ENCODE peak calls at places on chromosomes 1 and 21, in six cellular contexts. One of them, this sample, is unnamed. For H3K4me1 and H3K27me3, the result is how much of the 10 kb centered on the place peaks cover.

GRCh38 chr1:54118704-54119103 is 34.1 kb downstream of the CDCP2 start:
- DNase-seq in aorta: no peak
- DNase-seq in NT2/D1: no peak
- DNase-seq in right cardiac atrium: no peak
- DNase-seq in tibial artery: no peak
- DNase-seq in testis: no peak
- DNase-seq in this sample: no peak

GRCh38 chr1:42943166-42943565 is 15.5 kb downstream of the SLC2A1 start:
- DNase-seq in aorta: peak
- DNase-seq in NT2/D1: no peak
- DNase-seq in right cardiac atrium: no peak
- DNase-seq in tibial artery: no peak
- DNase-seq in testis: peak
- DNase-seq in this sample: peak

GRCh38 chr21:38520511-38520910 is 22.2 kb upstream of the ERG start:
- DNase-seq in aorta: no peak
- DNase-seq in NT2/D1: no peak
- DNase-seq in right cardiac atrium: no peak
- DNase-seq in tibial artery: no peak
- DNase-seq in testis: no peak
- DNase-seq in this sample: no peak

GRCh38 chr1:173669491-173669941 is at the start of gene ANKRD45:
- DNase-seq in aorta: peak
- DNase-seq in NT2/D1: peak
- DNase-seq in right cardiac atrium: peak
- DNase-seq in tibial artery: no peak
- DNase-seq in testis: peak
- DNase-seq in this sample: peak

GRCh38 chr1:163085904-163086268 is 16.7 kb downstream of the RGS4 start:
- DNase-seq in aorta: no peak
- DNase-seq in NT2/D1: no peak
- DNase-seq in right cardiac atrium: no peak
- DNase-seq in tibial artery: no peak
- DNase-seq in testis: no peak
- DNase-seq in this sample: no peak

GRCh38 chr1:48761411-48761810 is 15.3 kb downstream of the BEND5 start:
- DNase-seq in aorta: no peak
- DNase-seq in NT2/D1: no peak
- DNase-seq in right cardiac atrium: no peak
- DNase-seq in tibial artery: no peak
- DNase-seq in testis: no peak
- DNase-seq in this sample: no peak

GRCh38 chr21:35658242-35658641 is 402.1 kb downstream of the SETD4 start:
- DNase-seq in aorta: no peak
- DNase-seq in NT2/D1: no peak
- DNase-seq in right cardiac atrium: no peak
- DNase-seq in tibial artery: no peak
- DNase-seq in testis: no peak
- DNase-seq in this sample: no peak

GRCh38 chr1:91402023-91402422 is 2.6 kb downstream of the HFM1 start:
- DNase-seq in aorta: no peak
- DNase-seq in NT2/D1: no peak
- DNase-seq in right cardiac atrium: no peak
- DNase-seq in tibial artery: no peak
- DNase-seq in testis: no peak
- DNase-seq in this sample: no peak

GRCh38 chr1:43776043-43776761 is 68.9 kb downstream of the ST3GAL3 start:
- DNase-seq in aorta: no peak
- DNase-seq in NT2/D1: no peak
- DNase-seq in right cardiac atrium: no peak
- DNase-seq in tibial artery: no peak
- DNase-seq in testis: no peak
- DNase-seq in this sample: no peak

GRCh38 chr1:244065960-244066388 is 14.9 kb downstream of the ZBTB18 start:
- DNase-seq in aorta: no peak
- DNase-seq in NT2/D1: no peak
- DNase-seq in right cardiac atrium: no peak
- DNase-seq in tibial artery: no peak
- DNase-seq in testis: no peak
- DNase-seq in this sample: no peak

GRCh38 chr1:86914998-86915736 is 732 bp downstream of the HS2ST1 start:
- DNase-seq in aorta: peak
- DNase-seq in NT2/D1: peak
- DNase-seq in right cardiac atrium: peak
- DNase-seq in tibial artery: peak
- DNase-seq in testis: peak
- DNase-seq in this sample: peak

GRCh38 chr1:234986750-234987414 is 141.8 kb downstream of the TOMM20 start:
- DNase-seq in aorta: no peak
- DNase-seq in NT2/D1: peak
- DNase-seq in right cardiac atrium: no peak
- DNase-seq in tibial artery: no peak
- DNase-seq in testis: no peak
- DNase-seq in this sample: no peak

GRCh38 chr1:230661976-230662375 is 19.7 kb downstream of the COG2 start:
- DNase-seq in aorta: no peak
- DNase-seq in NT2/D1: no peak
- DNase-seq in right cardiac atrium: no peak
- DNase-seq in tibial artery: no peak
- DNase-seq in testis: no peak
- DNase-seq in this sample: no peak

DNA sequence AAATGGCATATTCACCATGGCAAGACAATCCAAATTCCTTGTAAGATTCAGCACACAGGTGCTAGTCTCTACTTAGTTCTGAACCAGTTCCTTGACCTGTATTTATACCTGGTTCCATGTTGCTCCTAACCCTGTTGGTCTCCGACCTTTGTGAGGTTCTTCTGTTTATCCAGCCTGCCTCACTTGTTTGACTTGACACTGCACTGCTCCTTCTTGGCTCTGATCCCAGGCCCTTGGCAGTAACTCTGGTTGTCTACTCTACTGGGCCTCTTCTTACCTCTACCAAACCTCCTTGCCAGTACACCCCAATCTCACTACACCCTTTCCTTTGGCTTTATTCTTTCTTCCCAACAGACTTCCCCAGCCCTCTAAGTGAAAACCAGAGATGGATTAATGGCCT is 419.4 kb upstream of the USP24 start:
- DNase-seq in aorta: no peak
- DNase-seq in NT2/D1: no peak
- DNase-seq in right cardiac atrium: no peak
- DNase-seq in tibial artery: no peak
- DNase-seq in testis: no peak
- DNase-seq in this sample: no peak
- H3K4me1 ChIP-seq in aorta: under half
- H3K4me1 ChIP-seq in NT2/D1: under half
- H3K4me1 ChIP-seq in right cardiac atrium: under half
- H3K4me1 ChIP-seq in tibial artery: under half
- H3K4me1 ChIP-seq in testis: under half
- H3K4me1 ChIP-seq in this sample: under half

GRCh38 chr1:30596470-30596869 is 126.9 kb downstream of the MATN1 start:
- DNase-seq in aorta: no peak
- DNase-seq in NT2/D1: no peak
- DNase-seq in right cardiac atrium: no peak
- DNase-seq in tibial artery: no peak
- DNase-seq in testis: no peak
- DNase-seq in this sample: no peak
- H3K27me3 ChIP-seq in aorta: under half
- H3K27me3 ChIP-seq in NT2/D1: under half
- H3K27me3 ChIP-seq in right cardiac atrium: under half
- H3K27me3 ChIP-seq in tibial artery: under half
- H3K27me3 ChIP-seq in testis: under half
- H3K27me3 ChIP-seq in this sample: under half

GRCh38 chr1:17635811-17636210 is 96.3 kb downstream of the ARHGEF10L start:
- DNase-seq in aorta: peak
- DNase-seq in NT2/D1: no peak
- DNase-seq in right cardiac atrium: no peak
- DNase-seq in tibial artery: peak
- DNase-seq in testis: peak
- DNase-seq in this sample: peak
- H3K4me1 ChIP-seq in aorta: under half
- H3K4me1 ChIP-seq in NT2/D1: under half
- H3K4me1 ChIP-seq in right cardiac atrium: under half
- H3K4me1 ChIP-seq in tibial artery: under half
- H3K4me1 ChIP-seq in testis: under half
- H3K4me1 ChIP-seq in this sample: under half

DNA sequence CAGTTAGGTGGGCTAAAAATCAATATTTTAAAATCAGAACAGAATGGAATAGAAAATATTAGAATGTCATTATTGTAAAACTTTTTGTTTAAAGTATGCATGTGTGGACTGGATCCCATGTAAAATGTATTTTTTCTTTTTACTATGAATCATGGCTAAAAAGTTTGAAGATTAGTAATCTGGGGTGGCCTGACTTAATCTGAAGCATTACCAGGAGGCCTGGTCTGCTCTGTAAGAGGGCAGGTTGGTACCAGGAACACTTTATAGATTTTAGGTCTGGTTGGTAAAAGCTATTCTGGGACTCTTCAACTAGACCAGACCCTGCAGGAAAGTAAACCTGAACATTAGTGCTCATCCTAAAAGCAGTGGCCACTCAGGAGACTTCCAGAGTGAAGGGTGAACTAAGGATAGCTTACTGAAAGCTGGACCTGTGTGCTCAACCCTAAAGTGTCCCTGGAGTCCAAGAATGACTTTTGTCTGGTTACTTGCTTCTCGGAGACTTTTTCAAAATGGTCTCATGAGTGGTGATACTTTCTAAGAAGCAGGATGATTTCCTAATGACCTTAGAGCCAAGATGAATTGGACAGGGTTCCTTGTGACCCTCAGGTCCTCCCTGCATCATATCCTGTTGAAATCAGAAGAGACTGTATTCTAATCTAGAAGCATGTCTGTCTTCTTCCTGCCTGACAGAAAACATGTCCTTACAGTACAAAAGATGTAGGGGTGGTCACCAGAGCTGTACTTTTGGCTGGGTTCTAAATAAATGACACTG is 16.6 kb downstream of the RGL1 start:
- DNase-seq in aorta: no peak
- DNase-seq in NT2/D1: no peak
- DNase-seq in right cardiac atrium: no peak
- DNase-seq in tibial artery: no peak
- DNase-seq in testis: no peak
- DNase-seq in this sample: no peak
- H3K27me3 ChIP-seq in aorta: under half
- H3K27me3 ChIP-seq in NT2/D1: under half
- H3K27me3 ChIP-seq in right cardiac atrium: under half
- H3K27me3 ChIP-seq in tibial artery: under half
- H3K27me3 ChIP-seq in testis: under half
- H3K27me3 ChIP-seq in this sample: under half

GRCh38 chr1:201925961-201926585 is 20.3 kb downstream of the LMOD1 start:
- DNase-seq in aorta: no peak
- DNase-seq in NT2/D1: no peak
- DNase-seq in right cardiac atrium: no peak
- DNase-seq in tibial artery: no peak
- DNase-seq in testis: no peak
- DNase-seq in this sample: no peak

GRCh38 chr1:201930137-201930536 is 16.2 kb downstream of the LMOD1 start:
- DNase-seq in aorta: no peak
- DNase-seq in NT2/D1: no peak
- DNase-seq in right cardiac atrium: no peak
- DNase-seq in tibial artery: no peak
- DNase-seq in testis: no peak
- DNase-seq in this sample: no peak

GRCh38 chr1:201925301-201925567 is 21.1 kb downstream of the LMOD1 start:
- DNase-seq in aorta: no peak
- DNase-seq in NT2/D1: no peak
- DNase-seq in right cardiac atrium: no peak
- DNase-seq in tibial artery: no peak
- DNase-seq in testis: no peak
- DNase-seq in this sample: no peak

GRCh38 chr1:201930803-201931202 is 15.5 kb downstream of the LMOD1 start:
- DNase-seq in aorta: no peak
- DNase-seq in NT2/D1: no peak
- DNase-seq in right cardiac atrium: no peak
- DNase-seq in tibial artery: no peak
- DNase-seq in testis: no peak
- DNase-seq in this sample: no peak

DNA sequence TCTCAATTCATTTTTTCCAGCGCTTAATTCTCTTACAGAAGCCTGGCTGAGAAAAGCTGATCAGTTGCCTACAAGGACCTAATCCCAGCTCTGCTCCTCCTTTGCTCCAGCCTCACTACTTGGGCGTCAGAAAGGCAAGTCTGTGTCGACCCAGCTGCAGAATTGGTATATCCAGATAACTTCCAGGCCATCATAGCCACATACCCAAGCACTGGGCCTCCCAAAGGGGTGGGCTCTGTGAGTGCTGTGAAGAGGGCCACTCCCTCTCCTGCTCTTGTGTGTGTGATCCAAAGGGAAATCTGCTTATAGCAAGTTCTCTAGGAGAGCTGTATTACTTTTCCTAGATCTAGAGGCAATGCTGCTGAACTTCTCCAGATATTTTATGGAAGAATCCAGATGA is 18.1 kb downstream of the LMOD1 start:
- DNase-seq in aorta: no peak
- DNase-seq in NT2/D1: no peak
- DNase-seq in right cardiac atrium: no peak
- DNase-seq in tibial artery: no peak
- DNase-seq in testis: no peak
- DNase-seq in this sample: no peak
- H3K4me1 ChIP-seq in aorta: under half
- H3K4me1 ChIP-seq in NT2/D1: under half
- H3K4me1 ChIP-seq in right cardiac atrium: under half
- H3K4me1 ChIP-seq in tibial artery: half or more
- H3K4me1 ChIP-seq in testis: under half
- H3K4me1 ChIP-seq in this sample: under half

GRCh38 chr1:29642519-29642918 is 406.2 kb downstream of the PTPRU start:
- DNase-seq in aorta: no peak
- DNase-seq in NT2/D1: no peak
- DNase-seq in right cardiac atrium: no peak
- DNase-seq in tibial artery: no peak
- DNase-seq in testis: no peak
- DNase-seq in this sample: no peak
- H3K27me3 ChIP-seq in aorta: under half
- H3K27me3 ChIP-seq in NT2/D1: under half
- H3K27me3 ChIP-seq in right cardiac atrium: under half
- H3K27me3 ChIP-seq in tibial artery: under half
- H3K27me3 ChIP-seq in testis: under half
- H3K27me3 ChIP-seq in this sample: under half

DNA sequence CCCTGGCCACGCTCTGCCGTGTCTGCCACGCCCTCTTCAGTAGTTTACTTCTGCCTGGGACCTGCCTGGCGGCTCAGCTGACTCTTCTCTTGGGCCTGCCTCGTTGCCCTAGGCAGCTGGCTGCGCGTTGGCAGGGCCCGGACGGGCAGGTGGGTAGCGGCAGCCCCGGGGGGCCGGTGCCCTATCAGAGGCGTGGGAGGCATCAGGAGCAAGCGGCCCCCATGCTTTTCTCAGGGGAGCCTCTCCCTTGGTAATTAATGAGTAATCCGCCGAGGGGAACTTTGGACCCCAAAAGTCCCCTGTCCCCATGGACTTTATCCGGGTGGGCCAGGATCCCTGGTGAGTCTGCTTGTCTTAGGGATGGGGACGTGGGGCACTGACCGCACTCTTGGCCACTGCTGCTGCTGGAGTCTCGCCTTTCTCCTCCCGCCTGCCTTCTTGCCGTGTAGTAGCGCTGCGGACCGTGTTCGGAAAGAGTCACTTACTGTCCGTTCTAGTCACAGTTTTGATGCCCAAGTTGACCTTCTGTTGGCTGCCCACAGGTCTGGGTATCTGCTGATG is 22.7 kb downstream of the SKI start:
- DNase-seq in aorta: no peak
- DNase-seq in NT2/D1: no peak
- DNase-seq in right cardiac atrium: peak
- DNase-seq in tibial artery: no peak
- DNase-seq in testis: no peak
- DNase-seq in this sample: peak
- H3K4me1 ChIP-seq in aorta: under half
- H3K4me1 ChIP-seq in NT2/D1: under half
- H3K4me1 ChIP-seq in right cardiac atrium: half or more
- H3K4me1 ChIP-seq in tibial artery: half or more
- H3K4me1 ChIP-seq in testis: under half
- H3K4me1 ChIP-seq in this sample: half or more

GRCh38 chr1:5430911-5431310 is 561.3 kb downstream of the NPHP4 start:
- DNase-seq in aorta: no peak
- DNase-seq in NT2/D1: no peak
- DNase-seq in right cardiac atrium: no peak
- DNase-seq in tibial artery: no peak
- DNase-seq in testis: no peak
- DNase-seq in this sample: no peak
- H3K27me3 ChIP-seq in aorta: under half
- H3K27me3 ChIP-seq in NT2/D1: under half
- H3K27me3 ChIP-seq in right cardiac atrium: under half
- H3K27me3 ChIP-seq in tibial artery: under half
- H3K27me3 ChIP-seq in testis: under half
- H3K27me3 ChIP-seq in this sample: half or more

This sample was measured in lower lobe of right lung.